ENCODE peak calls at places on chromosomes 2 and 18, in six cellular contexts. One of them, this sample, is unnamed.

GRCh38 chr18:3526421-3527354 is 76.7 kb downstream of the TGIF1 start:
- DNase-seq in amygdala: peak
- DNase-seq in putamen: peak
- DNase-seq in M059J: peak
- DNase-seq in G401: peak
- DNase-seq in NCI-H1092 treated with DMSO at 0.1 percent for 48 hours: peak
- DNase-seq in this sample: peak

GRCh38 chr2:85130407-85130806 is 2.8 kb upstream of the TCF7L1 start:
- DNase-seq in amygdala: no peak
- DNase-seq in putamen: no peak
- DNase-seq in M059J: no peak
- DNase-seq in G401: no peak
- DNase-seq in NCI-H1092 treated with DMSO at 0.1 percent for 48 hours: no peak
- DNase-seq in this sample: no peak

GRCh38 chr2:10329880-10330699 is 27.4 kb downstream of the HPCAL1 start:
- DNase-seq in amygdala: no peak
- DNase-seq in putamen: no peak
- DNase-seq in M059J: peak
- DNase-seq in G401: no peak
- DNase-seq in NCI-H1092 treated with DMSO at 0.1 percent for 48 hours: no peak
- DNase-seq in this sample: no peak

GRCh38 chr2:149036507-149037293 is 1.8 kb upstream of the LYPD6B start:
- DNase-seq in amygdala: no peak
- DNase-seq in putamen: no peak
- DNase-seq in M059J: no peak
- DNase-seq in G401: no peak
- DNase-seq in NCI-H1092 treated with DMSO at 0.1 percent for 48 hours: no peak
- DNase-seq in this sample: no peak

GRCh38 chr18:2087877-2088673 is 483.2 kb downstream of the METTL4 start:
- DNase-seq in amygdala: no peak
- DNase-seq in putamen: no peak
- DNase-seq in M059J: no peak
- DNase-seq in G401: no peak
- DNase-seq in NCI-H1092 treated with DMSO at 0.1 percent for 48 hours: no peak
- DNase-seq in this sample: no peak

GRCh38 chr2:155145758-155146229 is 447.3 kb downstream of the KCNJ3 start:
- DNase-seq in amygdala: no peak
- DNase-seq in putamen: no peak
- DNase-seq in M059J: no peak
- DNase-seq in G401: peak
- DNase-seq in NCI-H1092 treated with DMSO at 0.1 percent for 48 hours: no peak
- DNase-seq in this sample: no peak

GRCh38 chr2:174833737-174834136 is 69.5 kb upstream of the CHRNA1 start:
- DNase-seq in amygdala: no peak
- DNase-seq in putamen: no peak
- DNase-seq in M059J: peak
- DNase-seq in G401: no peak
- DNase-seq in NCI-H1092 treated with DMSO at 0.1 percent for 48 hours: no peak
- DNase-seq in this sample: no peak

GRCh38 chr2:205929445-205930027 is 156.4 kb downstream of the INO80D start:
- DNase-seq in amygdala: no peak
- DNase-seq in putamen: no peak
- DNase-seq in M059J: no peak
- DNase-seq in G401: no peak
- DNase-seq in NCI-H1092 treated with DMSO at 0.1 percent for 48 hours: no peak
- DNase-seq in this sample: no peak

GRCh38 chr18:33720133-33720532 is 142.1 kb downstream of the ASXL3 start:
- DNase-seq in amygdala: no peak
- DNase-seq in putamen: no peak
- DNase-seq in M059J: no peak
- DNase-seq in G401: no peak
- DNase-seq in NCI-H1092 treated with DMSO at 0.1 percent for 48 hours: no peak
- DNase-seq in this sample: no peak

GRCh38 chr2:201807452-201807980 is 1.2 kb downstream of the CDK15 start:
- DNase-seq in amygdala: no peak
- DNase-seq in putamen: no peak
- DNase-seq in M059J: peak
- DNase-seq in G401: peak
- DNase-seq in NCI-H1092 treated with DMSO at 0.1 percent for 48 hours: peak
- DNase-seq in this sample: no peak

GRCh38 chr2:579351-579886 is 97.8 kb downstream of the TMEM18 start:
- DNase-seq in amygdala: no peak
- DNase-seq in putamen: no peak
- DNase-seq in M059J: no peak
- DNase-seq in G401: peak
- DNase-seq in NCI-H1092 treated with DMSO at 0.1 percent for 48 hours: no peak
- DNase-seq in this sample: no peak

GRCh38 chr18:5413447-5413846 is 117.9 kb upstream of the ZBTB14 start:
- DNase-seq in amygdala: no peak
- DNase-seq in putamen: no peak
- DNase-seq in M059J: no peak
- DNase-seq in G401: peak
- DNase-seq in NCI-H1092 treated with DMSO at 0.1 percent for 48 hours: no peak
- DNase-seq in this sample: no peak

GRCh38 chr2:218230882-218231281 is 13.9 kb downstream of the ARPC2 start:
- DNase-seq in amygdala: no peak
- DNase-seq in putamen: no peak
- DNase-seq in M059J: peak
- DNase-seq in G401: no peak
- DNase-seq in NCI-H1092 treated with DMSO at 0.1 percent for 48 hours: no peak
- DNase-seq in this sample: no peak

GRCh38 chr2:39422700-39423099 is 14.4 kb downstream of the MAP4K3 start:
- DNase-seq in amygdala: no peak
- DNase-seq in putamen: no peak
- DNase-seq in M059J: no peak
- DNase-seq in G401: no peak
- DNase-seq in NCI-H1092 treated with DMSO at 0.1 percent for 48 hours: no peak
- DNase-seq in this sample: no peak

GRCh38 chr2:234691968-234692955 is 195.4 kb upstream of the ARL4C start:
- DNase-seq in amygdala: no peak
- DNase-seq in putamen: no peak
- DNase-seq in M059J: peak
- DNase-seq in G401: no peak
- DNase-seq in NCI-H1092 treated with DMSO at 0.1 percent for 48 hours: peak
- DNase-seq in this sample: no peak

GRCh38 chr2:239399404-239399999 is 1.3 kb downstream of the HDAC4 start:
- DNase-seq in amygdala: no peak
- DNase-seq in putamen: peak
- DNase-seq in M059J: peak
- DNase-seq in G401: peak
- DNase-seq in NCI-H1092 treated with DMSO at 0.1 percent for 48 hours: peak
- DNase-seq in this sample: no peak

GRCh38 chr18:53941601-53942335 is 282.7 kb downstream of the MBD2 start:
- DNase-seq in amygdala: no peak
- DNase-seq in putamen: no peak
- DNase-seq in M059J: peak
- DNase-seq in G401: no peak
- DNase-seq in NCI-H1092 treated with DMSO at 0.1 percent for 48 hours: no peak
- DNase-seq in this sample: no peak

GRCh38 chr18:58046087-58046793 is 2.2 kb downstream of the NEDD4L start:
- DNase-seq in amygdala: peak
- DNase-seq in putamen: no peak
- DNase-seq in M059J: peak
- DNase-seq in G401: peak
- DNase-seq in NCI-H1092 treated with DMSO at 0.1 percent for 48 hours: peak
- DNase-seq in this sample: peak

GRCh38 chr2:69948032-69948962 is 13.1 kb downstream of the ASPRV1 start:
- DNase-seq in amygdala: no peak
- DNase-seq in putamen: no peak
- DNase-seq in M059J: no peak
- DNase-seq in G401: peak
- DNase-seq in NCI-H1092 treated with DMSO at 0.1 percent for 48 hours: no peak
- DNase-seq in this sample: no peak

GRCh38 chr2:232418466-232419244 is 12.0 kb downstream of the ALPG start:
- DNase-seq in amygdala: no peak
- DNase-seq in putamen: no peak
- DNase-seq in M059J: peak
- DNase-seq in G401: no peak
- DNase-seq in NCI-H1092 treated with DMSO at 0.1 percent for 48 hours: no peak
- DNase-seq in this sample: no peak

GRCh38 chr2:101502095-101502494 is 27.2 kb upstream of the RFX8 start:
- DNase-seq in amygdala: no peak
- DNase-seq in putamen: no peak
- DNase-seq in M059J: no peak
- DNase-seq in G401: no peak
- DNase-seq in NCI-H1092 treated with DMSO at 0.1 percent for 48 hours: no peak
- DNase-seq in this sample: no peak